ENCODE peak calls at places on chromosomes 1 and 21, in seven cellular contexts. X is endothelial cell of umbilical vein, Q is tibial nerve, V is uterus, Y is SJSA1, O is brain microvascular endothelial cell, E is upper lobe of right lung. I is an unnamed sample.

GRCh38 chr1:155396874-155397476 is 76.3 kb downstream of the RUSC1 start:
- DNase-seq in X (no peak), Y (no peak), V (no peak), Q (no peak), O (no peak), E (peak), I (no peak)

GRCh38 chr1:201302168-201302896 is 19.0 kb downstream of the PKP1 start:
- DNase-seq in Q (no peak), Y (no peak), V (no peak), O (no peak), E (no peak), X (no peak), I (no peak)

GRCh38 chr1:36910886-36911540 is 123.3 kb downstream of the GRIK3 start:
- DNase-seq in X (no peak), E (no peak), Q (no peak), Y (no peak), O (no peak), V (no peak), I (no peak)

GRCh38 chr1:46806196-46807020 is 7.6 kb downstream of the CYP4B1 start:
- DNase-seq in Y (no peak), O (no peak), X (no peak), Q (peak), E (peak), V (peak), I (no peak)

GRCh38 chr1:14220324-14220723 is 378.2 kb upstream of the KAZN start:
- DNase-seq in V (no peak), X (no peak), O (no peak), E (no peak), Q (no peak), Y (no peak), I (no peak)

GRCh38 chr1:206826409-206826808 is 39.0 kb upstream of the IL20 start:
- DNase-seq in V (no peak), Y (no peak), E (no peak), O (no peak), X (no peak), Q (no peak), I (no peak)

GRCh38 chr1:12603224-12603623 is 14.8 kb downstream of the DHRS3 start:
- DNase-seq in X (peak), O (no peak), Q (no peak), E (no peak), V (no peak), Y (no peak), I (no peak)

GRCh38 chr1:44740179-44740617 is 561 bp downstream of the KIF2C start:
- DNase-seq in V (no peak), Q (no peak), E (no peak), X (no peak), O (no peak), Y (no peak), I (no peak)

GRCh38 chr1:223706077-223706988 is 6.0 kb upstream of the CAPN2 start:
- DNase-seq in Y (peak), V (peak), E (no peak), Q (peak), X (peak), O (peak), I (no peak)

GRCh38 chr1:219771039-219771438 is 157.3 kb downstream of the SLC30A10 start:
- DNase-seq in Q (no peak), O (peak), V (no peak), X (no peak), Y (peak), E (no peak), I (no peak)

GRCh38 chr1:162905759-162906158 is 44.8 kb upstream of the CCDC190 start:
- DNase-seq in Q (no peak), E (no peak), X (peak), V (no peak), Y (no peak), O (peak), I (no peak)

GRCh38 chr1:166956872-166957271 is 18.5 kb downstream of the ILDR2 start:
- DNase-seq in Q (no peak), O (no peak), V (no peak), E (no peak), X (no peak), Y (no peak), I (no peak)

GRCh38 chr1:107464827-107465226 is 324.0 kb downstream of the NTNG1 start:
- DNase-seq in X (no peak), O (no peak), V (no peak), Q (no peak), E (no peak), Y (no peak), I (no peak)

GRCh38 chr1:208781391-208782035 is 537.3 kb upstream of the PLXNA2 start:
- DNase-seq in E (no peak), O (no peak), V (no peak), Q (no peak), Y (no peak), X (no peak), I (no peak)

GRCh38 chr1:178934574-178934945 is 63.7 kb upstream of the ANGPTL1 start:
- DNase-seq in E (no peak), O (no peak), Q (no peak), Y (no peak), X (no peak), V (no peak), I (no peak)

GRCh38 chr1:1393014-1393413 is 6.1 kb downstream of the CCNL2 start:
- DNase-seq in V (no peak), X (no peak), E (no peak), Q (no peak), Y (no peak), O (no peak), I (no peak)

GRCh38 chr1:163046071-163046470 is 23.1 kb upstream of the RGS4 start:
- DNase-seq in Q (no peak), X (no peak), O (peak), Y (no peak), E (no peak), V (no peak), I (no peak)

GRCh38 chr1:88956003-88956402 is 36.4 kb downstream of the KYAT3 start:
- DNase-seq in X (no peak), Y (no peak), O (no peak), V (no peak), E (no peak), Q (no peak), I (no peak)

GRCh38 chr1:38075191-38075590 is 28.6 kb upstream of the POU3F1 start:
- DNase-seq in Q (no peak), V (no peak), X (no peak), E (no peak), O (no peak), Y (no peak), I (no peak)

GRCh38 chr1:246565751-246566127 is 322 bp downstream of the TFB2M start:
- DNase-seq in E (no peak), V (no peak), O (no peak), Q (no peak), Y (no peak), X (no peak), I (no peak)

GRCh38 chr1:88001460-88001859 is 672.8 kb downstream of the LMO4 start:
- DNase-seq in X (peak), Q (no peak), V (no peak), Y (no peak), O (no peak), E (no peak), I (no peak)

GRCh38 chr1:94734963-94735899 is 84.9 kb upstream of the SLC44A3 start:
- DNase-seq in E (peak), V (peak), X (peak), Y (peak), O (peak), Q (no peak), I (no peak)

GRCh38 chr1:92004129-92004528 is 25.7 kb upstream of the EPHX4 start:
- DNase-seq in V (no peak), O (no peak), X (no peak), E (no peak), Y (no peak), Q (no peak), I (no peak)

GRCh38 chr1:64378826-64379225 is 91.1 kb upstream of the CACHD1 start:
- DNase-seq in E (no peak), Q (no peak), Y (no peak), X (no peak), V (no peak), O (no peak), I (no peak)

GRCh38 chr1:80218112-80218511 is 1211.6 kb upstream of the ADGRL4 start:
- DNase-seq in V (no peak), E (no peak), O (peak), Q (no peak), Y (no peak), X (peak), I (no peak)

GRCh38 chr1:109239580-109240068 is 9.7 kb upstream of the CELSR2 start:
- DNase-seq in V (no peak), O (peak), Q (no peak), X (peak), E (peak), Y (no peak), I (no peak)

GRCh38 chr1:110463695-110464094 is 12.7 kb downstream of the PROK1 start:
- DNase-seq in E (no peak), Q (no peak), O (no peak), Y (no peak), V (no peak), X (no peak), I (no peak)

GRCh38 chr1:95323117-95323516 is 89.1 kb downstream of the RWDD3 start:
- DNase-seq in V (no peak), Y (peak), O (peak), Q (no peak), E (no peak), X (peak), I (peak)

GRCh38 chr1:87146986-87147385 is 181.7 kb upstream of the LMO4 start:
- DNase-seq in V (no peak), X (no peak), Q (no peak), Y (no peak), E (no peak), O (no peak), I (no peak)

GRCh38 chr1:206787956-206788355 is 15.7 kb upstream of the IL10 start:
- DNase-seq in Q (no peak), Y (no peak), E (no peak), X (no peak), O (no peak), V (no peak), I (no peak)

GRCh38 chr1:116075981-116076380 is 35.2 kb upstream of the MAB21L3 start:
- DNase-seq in V (no peak), Y (no peak), O (peak), E (no peak), Q (no peak), X (no peak), I (no peak)

GRCh38 chr1:90262791-90263190 is 267.9 kb downstream of the ZNF326 start:
- DNase-seq in X (no peak), V (no peak), Q (no peak), O (no peak), E (no peak), Y (no peak), I (no peak)

GRCh38 chr1:27162090-27162489 is 7.2 kb upstream of the SLC9A1 start:
- DNase-seq in X (no peak), O (no peak), Q (no peak), V (no peak), Y (no peak), E (no peak), I (no peak)
- H3K27ac ChIP-seq in X (no peak), O (no peak), Q (no peak), V (no peak), Y (no peak), E (no peak), I (no peak)

DNA sequence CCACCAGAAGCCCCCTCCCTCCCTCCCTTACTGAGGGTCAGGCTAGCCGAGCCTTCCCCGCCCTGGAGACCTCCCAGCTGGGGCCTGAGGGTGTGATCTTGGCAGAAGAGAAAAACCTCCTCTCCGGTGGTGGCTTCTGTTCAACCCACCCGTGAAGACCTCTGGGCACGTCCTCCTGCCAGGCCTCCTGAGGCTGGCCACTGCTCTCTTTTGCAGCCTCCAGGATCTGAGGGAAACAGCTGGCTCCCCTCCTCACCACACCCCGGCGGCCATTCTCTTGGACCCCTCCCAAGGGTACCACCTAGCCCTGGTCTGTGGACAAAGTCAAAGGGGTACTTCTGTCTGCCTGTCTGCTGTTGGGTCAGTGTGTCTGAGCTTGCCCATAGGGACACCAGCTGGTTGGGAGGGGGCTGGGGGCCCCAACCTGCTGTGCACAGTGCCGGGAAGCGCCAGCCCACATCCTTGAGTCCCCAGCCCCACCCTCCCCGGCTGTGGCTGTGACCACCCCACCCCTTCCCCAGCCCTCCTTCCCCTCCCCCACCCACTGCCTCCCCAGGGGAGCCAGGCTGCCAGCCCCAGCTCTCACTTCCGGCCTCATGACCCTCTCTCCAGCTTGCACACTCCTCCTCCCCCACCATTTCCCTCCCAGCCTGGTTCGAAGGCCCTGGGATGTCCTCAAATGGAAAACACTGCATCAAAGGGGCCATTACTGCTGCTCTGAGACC is 48.1 kb downstream of the AHDC1 start:
- DNase-seq in E (no peak), Y (no peak), X (no peak), O (no peak), Q (peak), V (peak), I (no peak)
- H3K4me3 ChIP-seq in E (no peak), Y (no peak), X (no peak), O (no peak), Q (no peak), V (no peak), I (no peak)

DNA sequence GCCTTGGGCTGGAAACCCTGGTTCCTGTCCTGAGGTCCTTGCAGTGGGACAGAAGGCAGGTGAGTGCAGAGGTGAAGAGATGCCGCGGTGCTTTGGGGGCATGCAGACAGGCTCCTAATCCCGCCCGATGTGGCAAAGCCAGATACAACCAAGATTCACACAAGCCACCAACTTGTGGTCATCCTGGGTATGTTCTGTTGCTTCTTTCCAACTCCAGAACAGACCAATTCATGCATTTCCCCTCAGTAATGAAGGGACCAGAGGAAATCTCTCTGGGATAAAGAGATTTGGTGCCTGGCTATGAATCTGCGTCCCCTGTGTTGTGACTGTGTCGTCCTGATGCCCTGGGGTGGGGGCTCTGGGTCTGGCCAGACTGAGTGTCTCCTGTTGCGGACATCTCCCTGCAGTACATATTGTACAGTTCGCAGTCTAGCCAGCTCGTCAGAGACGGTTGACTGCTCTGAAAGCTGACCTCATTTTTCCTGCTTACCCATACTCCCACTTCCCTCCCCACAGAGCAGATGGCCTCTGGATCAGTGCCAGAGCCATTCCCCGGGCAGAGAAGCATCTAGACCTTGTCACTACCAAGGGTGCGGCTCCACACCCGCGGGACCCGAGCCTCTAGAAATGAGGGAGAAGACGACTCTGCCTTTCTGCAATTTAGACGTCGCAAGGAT is 216.3 kb downstream of the KIF26B start:
- DNase-seq in O (no peak), Y (no peak), Q (no peak), V (no peak), E (no peak), X (no peak), I (no peak)
- H3K27ac ChIP-seq in O (no peak), Y (no peak), Q (no peak), V (no peak), E (no peak), X (no peak), I (no peak)

GRCh38 chr21:45454924-45455315 is 50.0 kb downstream of the COL18A1 start:
- DNase-seq in V (no peak), O (no peak), Y (no peak), Q (no peak), X (no peak), E (no peak), I (no peak)
- H3K4me3 ChIP-seq in V (peak), O (no peak), Y (no peak), Q (peak), X (no peak), E (peak), I (peak)

DNA sequence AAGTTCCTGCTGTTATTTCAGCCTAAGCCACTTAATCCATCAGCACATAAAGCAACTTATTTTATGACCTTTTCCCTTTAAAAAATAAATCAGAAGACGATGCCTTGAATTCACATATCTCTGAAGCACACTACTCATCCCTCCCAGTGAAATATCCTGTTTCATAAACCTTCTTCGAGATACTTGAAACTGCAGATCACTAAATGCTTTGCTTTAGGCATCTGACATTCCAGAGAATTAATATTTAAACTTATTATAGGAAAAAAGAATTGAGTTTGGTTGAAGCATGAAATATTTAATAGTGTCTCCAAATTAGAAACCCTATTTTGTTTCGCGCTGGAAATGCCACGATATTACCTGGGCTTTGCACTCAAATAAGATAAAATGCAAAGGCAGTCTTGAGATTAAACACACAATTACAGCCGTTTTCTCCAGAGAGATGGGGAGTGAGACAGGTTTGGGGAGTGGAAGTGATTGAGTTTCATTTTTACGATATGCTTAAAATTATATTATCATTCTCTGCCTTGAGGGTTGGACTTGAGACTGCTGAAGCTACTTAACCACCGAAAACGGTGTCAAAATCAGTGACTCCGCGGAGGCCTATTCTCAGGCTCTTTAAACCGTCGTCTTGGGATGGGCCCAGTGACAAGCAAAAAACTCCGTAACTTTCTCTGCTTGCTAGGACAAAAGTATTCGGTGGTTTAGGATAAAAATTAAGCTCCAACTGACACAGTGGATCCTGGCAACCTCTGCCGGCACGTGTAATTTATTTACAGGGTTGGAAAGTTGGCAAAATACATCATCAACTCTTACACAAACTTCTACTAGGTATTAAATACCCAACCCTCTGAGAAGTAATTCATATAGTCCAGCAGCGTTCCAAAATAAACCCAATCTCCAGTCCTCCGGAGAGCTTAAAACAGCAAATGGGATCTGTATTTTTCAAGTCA is 9.2 kb downstream of the GLIS1 start:
- DNase-seq in Y (no peak), V (no peak), Q (no peak), E (no peak), X (no peak), O (no peak), I (no peak)
- H3K27ac ChIP-seq in Y (no peak), V (no peak), Q (no peak), E (no peak), X (no peak), O (peak), I (no peak)

DNA sequence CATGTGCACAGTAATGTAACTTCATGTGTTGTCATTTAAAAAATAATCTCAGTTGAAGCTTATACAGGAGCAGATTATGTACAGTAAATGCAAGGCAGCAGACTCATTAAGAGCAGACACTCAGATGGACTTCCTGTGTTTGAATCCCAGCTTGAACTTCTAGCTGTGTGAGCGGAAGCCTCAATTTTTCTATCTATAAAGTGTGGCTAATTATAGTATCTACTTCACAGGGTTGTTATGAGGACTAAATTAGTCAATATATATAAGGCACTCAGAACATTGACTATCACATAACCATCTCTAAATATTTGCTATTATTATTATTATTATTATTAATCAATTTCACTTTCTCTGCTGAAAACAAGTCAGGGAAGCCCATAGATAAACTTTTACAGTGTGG is 141.6 kb downstream of the ZP4 start:
- DNase-seq in Y (no peak), V (no peak), X (no peak), E (no peak), Q (no peak), O (no peak), I (no peak)
- H3K4me3 ChIP-seq in Y (no peak), V (no peak), X (no peak), E (no peak), Q (no peak), O (no peak), I (no peak)

DNA sequence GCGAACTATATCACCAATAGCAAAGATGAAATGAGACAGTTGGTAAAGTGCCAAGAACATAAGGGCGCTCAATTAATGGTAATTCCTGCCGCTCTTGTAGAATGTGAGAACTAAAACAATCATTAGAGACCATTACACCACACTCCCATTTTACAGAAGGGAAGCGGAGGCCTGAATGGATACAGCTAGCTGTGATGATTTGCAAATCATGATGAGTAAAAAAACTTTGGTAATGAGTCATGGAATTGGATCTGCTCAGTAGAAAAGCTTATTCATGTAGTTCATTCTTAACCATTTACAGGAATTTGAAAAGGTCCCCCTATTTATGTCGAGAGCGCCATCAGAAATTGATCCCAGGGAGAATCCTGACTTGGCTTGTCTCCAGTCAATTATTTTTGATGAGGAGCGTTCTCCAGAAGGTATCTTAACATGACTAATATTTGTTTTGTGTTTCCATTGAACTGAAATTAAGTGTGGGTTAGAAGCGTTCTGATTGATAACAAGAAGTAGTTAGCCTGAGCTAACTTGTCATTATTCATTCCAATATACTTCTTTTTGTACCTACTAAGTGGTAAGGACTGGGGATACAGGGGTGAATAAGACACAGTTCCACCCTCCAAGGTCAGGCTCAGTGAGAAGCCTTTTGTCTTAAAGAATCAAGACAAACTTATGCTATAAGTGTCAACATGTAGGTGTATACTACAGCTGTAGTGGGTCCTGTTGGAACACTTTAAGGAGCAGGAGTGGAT is 812 bp downstream of the TTC4 start:
- DNase-seq in V (no peak), O (peak), E (no peak), Y (no peak), Q (no peak), X (no peak), I (no peak)
- H3K27ac ChIP-seq in V (peak), O (peak), E (peak), Y (peak), Q (no peak), X (peak), I (no peak)

I was measured in dorsolateral prefrontal cortex.